ENCODE peak calls at places on chromosome 13, in six cellular contexts. W is fibroblast of mammary gland, U is mammary epithelial cell, R is chondrocyte, J is left lung, T is WTC11. M is an unnamed sample.
A peak's percentile ranks its signal among the peaks of the same experiment; 100 is the strongest.

GRCh38 chr13:48656621-48657020 is 2.9 kb downstream of the CYSLTR2 start:
- DNase-seq in W (no peak), U (no peak), R (no peak), J (no peak), T (no peak), M (no peak)

GRCh38 chr13:111577429-111577828 is 257.0 kb downstream of the TEX29 start:
- DNase-seq in W (no peak), U (no peak), R (no peak), J (no peak), T (no peak), M (no peak)

GRCh38 chr13:30796833-30797601 is 61.7 kb downstream of the ALOX5AP start:
- DNase-seq in W (no peak), U (peak; percentile 64), R (no peak), J (no peak), T (no peak), M (no peak)

GRCh38 chr13:32314968-32315254 is 252 bp downstream of the ZAR1L start:
- DNase-seq in W (peak; percentile 72), U (peak; percentile 42), R (no peak), J (no peak), T (no peak), M (peak; percentile 18)

GRCh38 chr13:72437458-72437857 is 290.0 kb downstream of the MZT1 start:
- DNase-seq in W (peak; percentile 44), U (peak; percentile 64), R (no peak), J (no peak), T (no peak), M (peak; percentile 16)

GRCh38 chr13:44364601-44365000 is 9.0 kb upstream of the SERP2 start:
- DNase-seq in W (peak; percentile 76), U (peak; percentile 67), R (no peak), J (no peak), T (no peak), M (peak; percentile 67)

GRCh38 chr13:110326263-110326904 is 19.3 kb downstream of the COL4A2 start:
- DNase-seq in W (no peak), U (no peak), R (peak; percentile 65), J (no peak), T (no peak), M (peak; percentile 59)

GRCh38 chr13:92175330-92175729 is 776.9 kb downstream of the GPC5 start:
- DNase-seq in W (peak; percentile 61), U (peak; percentile 0), R (no peak), J (no peak), T (peak; percentile 17), M (peak; percentile 53)

GRCh38 chr13:49395416-49396277 is 48.2 kb downstream of the CAB39L start:
- DNase-seq in W (peak; percentile 42), U (no peak), R (no peak), J (no peak), T (no peak), M (no peak)

GRCh38 chr13:77530870-77531269 is 4.6 kb upstream of the SCEL start:
- DNase-seq in W (no peak), U (no peak), R (no peak), J (no peak), T (no peak), M (no peak)
- TF ChIP-seq CTCF in W (no peak), U (no peak), R (no peak), J (no peak), T (no peak), M (no peak)

GRCh38 chr13:41054919-41055619 is 6.2 kb upstream of the WBP4 start:
- DNase-seq in W (no peak), U (no peak), R (no peak), J (no peak), T (no peak), M (no peak)
- TF ChIP-seq CTCF in W (peak; percentile 54), U (peak; percentile 44), R (peak; percentile 51), J (no peak), T (no peak), M (peak; percentile 12)

DNA sequence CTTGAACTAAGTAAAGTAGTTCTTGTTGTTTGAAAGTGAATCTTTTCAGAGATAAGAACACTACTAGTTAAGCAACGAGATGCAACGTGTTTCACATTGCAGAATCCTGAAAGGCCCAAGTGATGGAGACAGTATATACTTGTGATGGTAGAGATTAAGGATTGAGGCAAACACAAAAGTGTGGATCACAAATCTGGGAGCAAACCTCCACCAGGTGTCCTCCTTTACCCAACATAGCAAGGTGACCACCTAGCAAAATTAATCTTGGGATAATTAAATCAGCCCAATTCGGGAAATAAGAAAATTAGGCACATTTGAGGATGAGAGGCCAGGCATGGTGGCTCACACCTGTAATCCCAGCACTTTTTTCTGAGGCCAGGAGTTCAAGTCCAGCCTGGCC is 563.9 kb downstream of the DACH1 start:
- DNase-seq in W (no peak), U (no peak), R (no peak), J (no peak), T (no peak), M (no peak)
- TF ChIP-seq CTCF in W (no peak), U (peak; percentile 36), R (peak; percentile 43), J (no peak), T (no peak), M (no peak)

GRCh38 chr13:40613192-40613818 is 53.1 kb downstream of the FOXO1 start:
- DNase-seq in W (no peak), U (no peak), R (no peak), J (no peak), T (no peak), M (peak; percentile 31)
- TF ChIP-seq CTCF in W (no peak), U (no peak), R (no peak), J (no peak), T (no peak), M (no peak)

DNA sequence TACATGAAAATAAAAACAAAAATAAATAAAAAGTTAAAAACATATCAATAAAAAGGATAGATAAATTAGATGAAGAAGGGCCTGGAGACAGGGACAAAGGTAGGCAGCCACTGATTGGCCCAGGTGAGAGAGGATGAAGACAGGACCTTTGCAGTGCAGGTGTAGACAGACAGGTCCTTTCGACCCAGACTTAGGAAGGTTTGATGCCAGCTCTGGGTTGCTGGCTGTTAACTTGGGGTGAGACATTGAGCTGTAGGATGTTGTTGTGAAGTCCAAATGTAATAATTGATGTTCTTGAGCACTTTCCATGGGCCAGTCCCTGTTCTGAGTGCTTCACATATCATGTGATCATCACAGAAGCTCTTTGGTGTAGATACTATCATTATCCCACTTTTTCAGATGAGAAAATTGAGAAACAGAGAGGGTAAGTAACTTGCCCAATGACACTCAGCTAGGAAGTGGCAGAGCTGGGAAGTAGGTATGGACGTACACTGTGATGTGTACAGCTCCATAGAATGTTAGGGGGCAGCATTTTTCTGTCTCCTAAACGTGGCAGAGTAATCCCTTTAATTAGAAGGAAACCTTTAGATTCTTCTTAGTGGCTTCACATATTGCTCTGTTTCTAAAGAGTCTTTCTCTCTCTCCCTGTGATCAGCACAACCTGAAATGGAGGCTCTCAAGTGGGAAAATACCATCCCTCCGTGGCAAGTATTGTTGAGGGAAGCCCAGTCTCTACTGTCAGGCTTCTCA is 76.0 kb upstream of the STK24 start:
- DNase-seq in W (no peak), U (no peak), R (no peak), J (no peak), T (no peak), M (no peak)
- TF ChIP-seq CTCF in W (no peak), U (no peak), R (no peak), J (no peak), T (no peak), M (no peak)

GRCh38 chr13:46126552-46127171 is 21.8 kb upstream of the CPB2 start:
- DNase-seq in W (peak; percentile 74), U (peak; percentile 74), R (no peak), J (peak; percentile 66), T (peak; percentile 83), M (peak; percentile 85)
- TF ChIP-seq CTCF in W (peak; percentile 99), U (peak; percentile 98), R (peak; percentile 93), J (peak; percentile 71), T (peak; percentile 61), M (peak; percentile 94)

GRCh38 chr13:24605923-24606372 is 74.3 kb upstream of the ATP12A start:
- DNase-seq in W (peak; percentile 51), U (peak; percentile 36), R (no peak), J (no peak), T (no peak), M (peak; percentile 29)
- TF ChIP-seq CTCF in W (peak; percentile 46), U (peak; percentile 61), R (peak; percentile 75), J (no peak), T (no peak), M (no peak)

DNA sequence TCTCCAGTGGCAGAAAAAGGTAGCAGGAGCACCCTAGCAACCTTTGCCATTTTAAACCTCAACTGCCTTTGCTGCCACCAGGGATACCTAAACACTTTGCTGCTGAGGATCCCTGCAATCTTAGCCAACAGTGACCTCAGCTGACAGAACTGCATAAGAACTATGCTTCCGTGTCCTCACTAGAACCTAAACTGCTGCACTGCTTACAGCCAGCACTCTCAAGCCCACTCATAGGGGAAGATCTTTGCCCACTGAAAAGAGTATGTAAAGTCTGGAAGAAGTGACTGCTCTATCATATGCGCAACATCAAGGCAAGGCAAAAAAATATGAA is 270.0 kb upstream of the PCDH20 start:
- DNase-seq in W (no peak), U (no peak), R (no peak), J (no peak), T (peak; percentile 28), M (no peak)
- TF ChIP-seq CTCF in W (no peak), U (peak; percentile 50), R (peak; percentile 44), J (no peak), T (peak; percentile 14), M (no peak)

GRCh38 chr13:51048166-51048461 is 63.0 kb downstream of the C13orf42 start:
- DNase-seq in W (no peak), U (no peak), R (no peak), J (no peak), T (no peak), M (no peak)

GRCh38 chr13:51050021-51050886 is 60.8 kb downstream of the C13orf42 start:
- DNase-seq in W (no peak), U (no peak), R (no peak), J (no peak), T (no peak), M (no peak)

GRCh38 chr13:51045450-51045849 is 65.6 kb downstream of the C13orf42 start:
- DNase-seq in W (no peak), U (no peak), R (no peak), J (no peak), T (no peak), M (no peak)

GRCh38 chr13:51044023-51044665 is 66.9 kb downstream of the C13orf42 start:
- DNase-seq in W (no peak), U (no peak), R (no peak), J (no peak), T (peak; percentile 39), M (no peak)

DNA sequence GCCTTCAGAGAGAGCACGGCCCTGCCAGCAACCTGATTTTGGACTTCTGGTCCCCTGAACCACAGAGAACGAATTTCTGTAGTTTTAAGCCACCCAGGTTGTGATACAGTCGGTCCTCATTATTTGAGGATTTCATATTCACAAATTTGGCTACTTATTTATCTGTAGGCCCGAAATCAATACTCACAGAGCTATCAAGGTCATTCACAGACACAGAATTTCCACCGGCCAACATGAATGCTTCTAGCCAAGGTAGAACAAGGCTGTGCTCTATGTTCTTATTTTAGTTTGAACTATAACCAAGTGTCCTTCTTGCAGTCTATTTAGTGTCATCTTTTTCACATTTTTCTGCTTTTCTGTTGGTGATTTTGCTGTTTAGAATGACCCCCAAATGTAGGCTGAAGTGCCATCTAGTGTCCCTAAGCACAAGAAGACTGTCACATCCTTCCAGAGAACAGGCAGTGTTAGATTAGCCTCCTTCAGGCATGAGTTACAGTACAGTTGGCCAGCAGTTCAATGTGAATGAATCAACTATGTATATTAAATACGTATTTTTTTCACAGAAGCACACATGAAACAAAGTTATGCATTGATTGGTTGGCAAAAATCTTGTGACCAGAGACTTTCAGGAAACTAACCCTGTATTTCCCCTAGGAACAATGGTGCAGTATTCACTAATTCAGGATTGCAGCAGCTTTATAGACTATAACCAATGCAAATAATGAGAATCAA is 63.5 kb downstream of the C13orf42 start:
- DNase-seq in W (no peak), U (no peak), R (no peak), J (no peak), T (no peak), M (no peak)
- TF ChIP-seq CTCF in W (no peak), U (no peak), R (peak; percentile 18), J (no peak), T (no peak), M (no peak)